ENCODE peak calls at places on chromosomes 13 and 19, in eight cellular contexts. N is HTR-8/SVneo; I is activated naive CD4-positive, alpha-beta T cell treated with anti-CD3 and anti-CD28 coated beads, Interleukin-2, amount 10 ng/mL, durations not matched to agents 7 days and 5 days; O is tibial nerve; M is kidney tubule cell; Q is smooth muscle cell of the brain vasculature; X is LoVo; S is GM10248. R is an unnamed sample.

GRCh38 chr19:2462635-2463421 is 6.1 kb upstream of the LMNB2 start:
- DNase-seq in M (peak; percentile 91), O (peak; percentile 66), I (no peak), Q (peak; percentile 94), S (no peak), X (no peak), N (peak; percentile 61), R (peak; percentile 75)

GRCh38 chr19:17171874-17172273 is 43.3 kb upstream of the USE1 start:
- DNase-seq in N (no peak), I (no peak), O (no peak), X (no peak), Q (no peak), M (no peak), S (no peak), R (no peak)

GRCh38 chr19:21569497-21569870 is 64.1 kb downstream of the ZNF429 start:
- DNase-seq in X (no peak), S (no peak), I (peak; percentile 75), O (no peak), M (peak; percentile 67), Q (peak; percentile 1), N (no peak), R (no peak)

GRCh38 chr13:49791214-49791752 is 1.2 kb downstream of the KPNA3 start:
- DNase-seq in X (peak; percentile 30), O (no peak), I (peak; percentile 30), N (no peak), S (peak; percentile 48), Q (no peak), M (peak; percentile 42), R (no peak)

GRCh38 chr13:81609335-81609734 is 1268.4 kb upstream of the SPRY2 start:
- DNase-seq in X (no peak), N (no peak), I (no peak), O (no peak), Q (no peak), M (no peak), S (no peak), R (no peak)

GRCh38 chr19:55528030-55528801 is 8.7 kb downstream of the SBK2 start:
- DNase-seq in O (no peak), N (no peak), X (no peak), M (no peak), S (no peak), I (no peak), Q (no peak), R (no peak)

GRCh38 chr19:47603706-47604310 is 5.1 kb upstream of the BICRA start:
- DNase-seq in X (no peak), M (no peak), I (no peak), O (no peak), Q (no peak), N (no peak), S (no peak), R (no peak)

GRCh38 chr19:35279985-35280821 is 2.1 kb upstream of the HAMP start:
- DNase-seq in Q (no peak), N (no peak), O (no peak), S (no peak), M (no peak), I (no peak), X (no peak), R (no peak)

GRCh38 chr19:51889934-51890333 is 2.2 kb upstream of the ZNF577 start:
- DNase-seq in M (no peak), Q (no peak), O (no peak), N (no peak), X (no peak), I (no peak), S (no peak), R (no peak)

GRCh38 chr13:30141773-30142501 is 165.4 kb downstream of the KATNAL1 start:
- DNase-seq in M (no peak), Q (no peak), I (no peak), X (no peak), S (no peak), N (no peak), O (no peak), R (no peak)

GRCh38 chr19:35291916-35292315 is at the start of gene MAG:
- DNase-seq in S (no peak), I (no peak), Q (no peak), M (no peak), N (no peak), X (no peak), O (no peak), R (no peak)

GRCh38 chr19:16136185-16137067 is 7.1 kb upstream of the HSH2D start:
- DNase-seq in N (no peak), S (no peak), M (no peak), X (no peak), O (no peak), Q (no peak), I (no peak), R (no peak)

GRCh38 chr19:12778020-12778904 is 2.9 kb upstream of the HOOK2 start:
- DNase-seq in Q (no peak), M (peak; percentile 78), O (no peak), N (no peak), S (peak; percentile 61), X (no peak), I (peak; percentile 58), R (no peak)

GRCh38 chr13:52846567-52847321 is 1.7 kb downstream of the PCDH8 start:
- DNase-seq in O (peak; percentile 23), Q (no peak), N (no peak), I (peak; percentile 70), X (no peak), S (no peak), M (peak; percentile 43), R (no peak)

GRCh38 chr13:107554355-107554905 is 660.9 kb downstream of the LIG4 start:
- DNase-seq in M (no peak), Q (no peak), O (no peak), N (no peak), S (no peak), I (no peak), X (no peak), R (no peak)

GRCh38 chr19:58509731-58510083 is 2.1 kb downstream of the SLC27A5 start:
- DNase-seq in Q (no peak), N (no peak), I (no peak), X (no peak), M (no peak), S (no peak), O (no peak), R (no peak)

GRCh38 chr19:11931051-11931450 is 6.1 kb downstream of the ZNF700 start:
- DNase-seq in O (no peak), N (no peak), M (no peak), Q (no peak), I (no peak), X (no peak), S (no peak), R (no peak)

GRCh38 chr13:110565296-110565695 is 3.8 kb upstream of the RAB20 start:
- DNase-seq in I (no peak), N (peak; percentile 29), Q (no peak), X (no peak), S (no peak), M (peak; percentile 13), O (no peak), R (no peak)

GRCh38 chr19:40281381-40282208 is 3.5 kb downstream of the AKT2 start:
- DNase-seq in O (no peak), X (no peak), S (no peak), I (no peak), Q (no peak), N (no peak), M (peak; percentile 25), R (no peak)

GRCh38 chr13:100597253-100597652 is 8.7 kb upstream of the GGACT start:
- DNase-seq in S (no peak), X (no peak), M (peak; percentile 47), I (no peak), O (no peak), N (no peak), Q (no peak), R (no peak)

GRCh38 chr19:2076481-2077082 is 19.5 kb downstream of the MOB3A start:
- DNase-seq in O (no peak), S (no peak), N (no peak), M (no peak), Q (no peak), I (no peak), X (no peak), R (no peak)

GRCh38 chr19:43928820-43929219 is 6.3 kb downstream of the ZNF45 start:
- DNase-seq in M (no peak), I (no peak), X (no peak), N (no peak), Q (no peak), S (no peak), O (no peak), R (no peak)

GRCh38 chr19:16025108-16026101 is 50.9 kb upstream of the TPM4 start:
- DNase-seq in S (no peak), M (peak; percentile 82), Q (no peak), O (no peak), X (peak; percentile 62), N (peak; percentile 81), I (peak; percentile 36), R (no peak)

GRCh38 chr13:33494596-33495214 is 209.2 kb upstream of the STARD13 start:
- DNase-seq in M (peak; percentile 87), S (no peak), I (no peak), N (peak; percentile 47), O (no peak), X (peak; percentile 55), Q (peak; percentile 74), R (peak; percentile 77)

GRCh38 chr19:37692956-37693660 is 26.5 kb downstream of the ZNF607 start:
- DNase-seq in Q (no peak), I (no peak), S (no peak), N (no peak), M (no peak), X (no peak), O (no peak), R (no peak)

GRCh38 chr13:79271616-79272015 is 134.4 kb downstream of the RBM26 start:
- DNase-seq in X (no peak), S (no peak), O (no peak), Q (no peak), N (no peak), M (no peak), I (no peak), R (no peak)

GRCh38 chr13:47277774-47278173 is 380.9 kb upstream of the HTR2A start:
- DNase-seq in M (peak; percentile 11), X (no peak), O (no peak), I (no peak), Q (no peak), S (no peak), N (no peak), R (no peak)

GRCh38 chr19:7863971-7864718 is 10.0 kb downstream of the PRR36 start:
- DNase-seq in I (no peak), S (no peak), X (no peak), Q (no peak), O (no peak), N (no peak), M (no peak), R (no peak)

GRCh38 chr19:45178262-45179062 is at the start of gene BLOC1S3:
- DNase-seq in S (peak; percentile 97), N (peak; percentile 99), X (peak; percentile 100), I (peak; percentile 100), O (peak; percentile 100), Q (peak; percentile 100), M (peak; percentile 100), R (peak; percentile 100)

GRCh38 chr13:98468929-98469328 is 108.0 kb downstream of the STK24 start:
- DNase-seq in Q (no peak), S (no peak), I (no peak), M (no peak), N (no peak), X (no peak), O (no peak), R (no peak)

GRCh38 chr13:93922063-93922462 is 557.4 kb downstream of the DCT start:
- DNase-seq in M (no peak), X (no peak), I (no peak), Q (no peak), O (no peak), N (no peak), S (no peak), R (no peak)

GRCh38 chr19:43562698-43563241 is 12.6 kb downstream of the XRCC1 start:
- DNase-seq in N (peak; percentile 33), O (peak; percentile 38), I (peak; percentile 82), X (no peak), Q (peak; percentile 62), M (peak; percentile 82), S (peak; percentile 51), R (peak; percentile 75)

GRCh38 chr13:24742294-24742693 is 21.7 kb upstream of the RNF17 start:
- DNase-seq in S (no peak), N (peak; percentile 30), I (no peak), O (no peak), Q (no peak), M (no peak), X (no peak), R (no peak)

GRCh38 chr13:99301056-99301838 is 6.0 kb downstream of the GPR183 start:
- DNase-seq in M (no peak), Q (no peak), O (no peak), X (no peak), S (no peak), I (no peak), N (no peak), R (no peak)

R was measured in brain pericyte.